ENCODE peak calls at places on chromosomes 12 and 14, in seven cellular contexts. M, R, N, V, T, Z and Y are unnamed samples.
A peak's percentile ranks its signal among the peaks of the same experiment; 100 is the strongest.

GRCh38 chr12:90899456-90900182 is 55.4 kb downstream of the CCER1 start:
- DNase-seq in R (peak; percentile 64), N (no peak), T (no peak), Z (no peak), M (no peak), V (no peak), Y (no peak)

GRCh38 chr12:12467701-12468218 is 94.9 kb downstream of the DUSP16 start:
- DNase-seq in T (peak; percentile 75), Z (no peak), V (no peak), R (peak; percentile 11), N (no peak), M (peak; percentile 75), Y (peak; percentile 74)

GRCh38 chr14:64649383-64649998 is 54.7 kb upstream of the PLEKHG3 start:
- DNase-seq in Z (peak; percentile 81), R (no peak), N (no peak), M (no peak), V (peak; percentile 37), T (no peak), Y (no peak)

GRCh38 chr14:24818054-24818822 is 184.2 kb upstream of the GZMB start:
- DNase-seq in V (peak; percentile 31), R (no peak), M (no peak), Z (no peak), T (no peak), N (no peak), Y (no peak)

GRCh38 chr12:98532687-98533304 is 17.4 kb downstream of the TMPO start:
- DNase-seq in N (no peak), V (no peak), R (peak; percentile 62), M (no peak), Z (no peak), T (no peak), Y (no peak)

GRCh38 chr14:41285193-41285748 is 321.4 kb upstream of the LRFN5 start:
- DNase-seq in R (peak; percentile 1), N (peak; percentile 15), M (no peak), Z (no peak), T (no peak), V (peak; percentile 13), Y (no peak)

GRCh38 chr14:32414808-32415255 is 85.7 kb downstream of the AKAP6 start:
- DNase-seq in T (no peak), V (no peak), Z (no peak), N (no peak), M (no peak), R (peak; percentile 45), Y (no peak)

GRCh38 chr12:124592050-124592449 is 24.6 kb upstream of the NCOR2 start:
- DNase-seq in T (no peak), M (no peak), R (peak; percentile 73), Z (no peak), V (no peak), N (no peak), Y (no peak)

GRCh38 chr12:4355843-4356327 is 23.6 kb downstream of the FGF23 start:
- DNase-seq in Z (no peak), T (no peak), M (peak; percentile 49), V (no peak), N (peak; percentile 31), R (peak; percentile 8), Y (peak; percentile 5)

GRCh38 chr12:95908573-95908972 is 33.8 kb downstream of the CCDC38 start:
- DNase-seq in M (no peak), T (no peak), Z (no peak), R (peak; percentile 52), V (no peak), N (no peak), Y (no peak)

GRCh38 chr12:19415563-19415962 is 23.7 kb upstream of the AEBP2 start:
- DNase-seq in R (no peak), M (no peak), N (no peak), Z (no peak), V (no peak), T (no peak), Y (no peak)

GRCh38 chr14:101882141-101882935 is 82.0 kb upstream of the DYNC1H1 start:
- DNase-seq in V (no peak), M (no peak), R (no peak), N (no peak), Z (no peak), T (no peak), Y (no peak)

GRCh38 chr12:23944067-23944466 is 5.4 kb downstream of the SOX5 start:
- DNase-seq in Z (no peak), R (no peak), T (no peak), M (no peak), N (no peak), V (no peak), Y (no peak)

GRCh38 chr12:34188974-34189373 is 166.7 kb downstream of the ALG10 start:
- DNase-seq in T (no peak), R (no peak), V (no peak), N (no peak), Z (no peak), M (no peak), Y (no peak)

GRCh38 chr14:93675651-93676050 is 112.6 kb downstream of the PRIMA1 start:
- DNase-seq in N (no peak), T (no peak), Z (no peak), M (no peak), R (no peak), V (no peak), Y (no peak)

GRCh38 chr14:34930591-34931069 is 52.2 kb upstream of the SRP54 start:
- DNase-seq in N (no peak), T (no peak), M (no peak), V (no peak), Z (no peak), R (no peak), Y (peak; percentile 8)

GRCh38 chr12:108122072-108122471 is 7.0 kb upstream of the WSCD2 start:
- DNase-seq in R (no peak), V (no peak), N (no peak), Z (no peak), T (no peak), M (no peak), Y (no peak)

GRCh38 chr12:96140110-96140509 is 54.1 kb upstream of the ELK3 start:
- DNase-seq in R (peak; percentile 59), T (no peak), M (no peak), Z (no peak), V (no peak), N (no peak), Y (no peak)

GRCh38 chr12:20214286-20214685 is 154.1 kb upstream of the PDE3A start:
- DNase-seq in M (no peak), T (no peak), V (no peak), Z (no peak), R (peak; percentile 48), N (no peak), Y (no peak)

GRCh38 chr14:81246561-81247270 is 26.0 kb upstream of the GTF2A1 start:
- DNase-seq in R (no peak), Z (no peak), V (no peak), M (peak; percentile 39), T (no peak), N (no peak), Y (no peak)

GRCh38 chr12:112602150-112602549 is 183.4 kb downstream of the PTPN11 start:
- DNase-seq in N (no peak), T (no peak), R (no peak), M (no peak), V (no peak), Z (no peak), Y (no peak)

GRCh38 chr12:62891805-62892549 is 43.0 kb downstream of the PPM1H start:
- DNase-seq in Z (no peak), T (no peak), V (no peak), R (no peak), N (no peak), M (no peak), Y (no peak)

GRCh38 chr12:124745891-124746570 is 117.6 kb downstream of the SCARB1 start:
- DNase-seq in N (peak; percentile 95), M (peak; percentile 91), V (peak; percentile 91), R (peak; percentile 81), T (peak; percentile 92), Z (peak; percentile 97), Y (no peak)

GRCh38 chr14:37590096-37590809 is 4.8 kb downstream of the FOXA1 start:
- DNase-seq in T (no peak), Z (no peak), V (no peak), M (no peak), R (no peak), N (no peak), Y (no peak)

GRCh38 chr14:37591311-37591940 is 3.6 kb downstream of the FOXA1 start:
- DNase-seq in M (peak; percentile 64), N (no peak), Z (no peak), V (no peak), R (no peak), T (no peak), Y (no peak)

GRCh38 chr14:37588956-37589737 is 5.9 kb downstream of the FOXA1 start:
- DNase-seq in M (no peak), V (no peak), R (no peak), T (no peak), N (no peak), Z (no peak), Y (no peak)

GRCh38 chr14:37591941-37592287 is 3.1 kb downstream of the FOXA1 start:
- DNase-seq in T (no peak), M (no peak), R (no peak), N (no peak), V (no peak), Z (no peak), Y (no peak)

GRCh38 chr14:37590810-37591139 is 4.3 kb downstream of the FOXA1 start:
- DNase-seq in V (no peak), R (no peak), Z (no peak), T (no peak), M (no peak), N (no peak), Y (no peak)
- H3K4me3 ChIP-seq in V (no peak overlapping the region), R (no peak overlapping the region), Z (no peak overlapping the region), T (peak overlapping the region; percentile 43), M (peak overlapping the region; percentile 60), N (no peak overlapping the region), Y (no peak overlapping the region)

GRCh38 chr14:20830831-20831230 is 28.2 kb upstream of the RNASE1 start:
- DNase-seq in M (no peak), N (no peak), Z (no peak), V (no peak), R (no peak), T (no peak), Y (no peak)
- H3K27ac ChIP-seq in M (no peak overlapping the region), N (no peak overlapping the region), Z (no peak overlapping the region), V (no peak overlapping the region), R (no peak overlapping the region), T (no peak overlapping the region), Y (no peak overlapping the region)

DNA sequence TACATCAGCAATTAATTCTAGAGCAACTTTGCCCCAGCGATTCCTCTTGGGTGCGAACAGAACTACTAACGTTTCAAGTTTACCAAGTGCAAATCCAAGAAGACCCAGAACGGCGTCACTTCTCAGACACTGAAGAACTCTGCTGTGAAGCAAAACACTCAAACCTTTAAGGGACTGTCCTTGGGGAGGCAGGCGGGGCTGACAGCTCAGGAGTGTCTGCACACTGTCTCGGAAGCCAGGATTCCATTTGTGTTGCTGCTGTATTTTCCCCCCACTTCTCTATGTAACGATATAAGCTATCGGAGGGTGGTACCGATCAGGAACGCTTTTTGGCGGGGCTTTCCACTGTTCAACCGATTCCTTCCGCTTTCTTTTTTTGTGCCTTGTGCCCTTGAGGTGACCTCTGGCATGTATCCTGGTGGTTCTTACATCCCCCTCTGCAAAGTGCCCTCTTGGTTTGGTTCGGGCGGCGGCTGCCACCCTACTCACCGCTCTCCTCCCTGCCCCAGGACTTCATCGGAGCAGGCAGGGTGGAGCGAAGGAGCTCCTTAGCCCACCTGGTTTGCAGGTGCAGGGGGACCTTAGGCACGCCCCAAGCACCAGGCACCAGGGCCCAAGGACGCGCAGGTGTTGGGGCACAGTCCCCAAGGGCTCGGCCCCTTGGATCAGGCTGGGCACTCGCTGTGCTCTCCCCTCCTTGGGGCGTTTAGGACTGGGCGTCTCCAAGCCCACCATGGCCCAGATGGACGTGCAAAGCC is 19.2 kb upstream of the MLXIP start:
- DNase-seq in Z (no peak), T (no peak), R (no peak), M (no peak), V (no peak), N (no peak), Y (no peak)
- H3K4me1 ChIP-seq in Z (peaks cover 6% of the 10 kb centered on the region), T (peaks cover 26% of the 10 kb centered on the region), R (peaks cover 24% of the 10 kb centered on the region), M (peaks cover 27% of the 10 kb centered on the region), V (peaks cover 28% of the 10 kb centered on the region), N (peaks cover 15% of the 10 kb centered on the region), Y (no peaks in the 10 kb centered on the region)

GRCh38 chr12:14554281-14555008 is 13.2 kb downstream of the PLBD1 start:
- DNase-seq in M (peak; percentile 94), N (peak; percentile 90), R (no peak), T (peak; percentile 92), V (peak; percentile 91), Z (peak; percentile 36), Y (no peak)
- H3K4me3 ChIP-seq in M (peak overlapping the region; percentile 7), N (peak overlapping the region; percentile 29), R (no peak overlapping the region), T (peak overlapping the region; percentile 8), V (no peak overlapping the region), Z (no peak overlapping the region), Y (no peak overlapping the region)